ENCODE peak calls at places on chromosomes 6 and 20, in seven cellular contexts. One of them, this sample, is unnamed.

GRCh38 chr6:111892431-111892830 is 19.2 kb upstream of the FYN start:
- DNase-seq in CD8-positive, alpha-beta T cell: no peak
- DNase-seq in posterior cingulate gyrus: no peak
- DNase-seq in AG09319: no peak
- DNase-seq in activated naive CD4-positive, alpha-beta T cell treated with anti-CD3 and anti-CD28 coated beads for 36 hours: no peak
- DNase-seq in NCI-H510A: no peak
- DNase-seq in stimulated activated CD4-positive, alpha-beta T cell treated with anti-CD3 and anti-CD28 coated beads, Interleukin-2, amount 100 ng/mL, for 24 hours: no peak
- DNase-seq in this sample: no peak

GRCh38 chr6:169249057-169249456 is 4.6 kb downstream of the THBS2 start:
- DNase-seq in CD8-positive, alpha-beta T cell: no peak
- DNase-seq in posterior cingulate gyrus: no peak
- DNase-seq in AG09319: no peak
- DNase-seq in activated naive CD4-positive, alpha-beta T cell treated with anti-CD3 and anti-CD28 coated beads for 36 hours: no peak
- DNase-seq in NCI-H510A: no peak
- DNase-seq in stimulated activated CD4-positive, alpha-beta T cell treated with anti-CD3 and anti-CD28 coated beads, Interleukin-2, amount 100 ng/mL, for 24 hours: no peak
- DNase-seq in this sample: no peak

GRCh38 chr6:130783416-130784107 is 43.6 kb upstream of the SMLR1 start:
- DNase-seq in CD8-positive, alpha-beta T cell: no peak
- DNase-seq in posterior cingulate gyrus: no peak
- DNase-seq in AG09319: no peak
- DNase-seq in activated naive CD4-positive, alpha-beta T cell treated with anti-CD3 and anti-CD28 coated beads for 36 hours: no peak
- DNase-seq in NCI-H510A: no peak
- DNase-seq in stimulated activated CD4-positive, alpha-beta T cell treated with anti-CD3 and anti-CD28 coated beads, Interleukin-2, amount 100 ng/mL, for 24 hours: no peak
- DNase-seq in this sample: no peak

GRCh38 chr20:47568837-47569410 is 67.2 kb downstream of the NCOA3 start:
- DNase-seq in CD8-positive, alpha-beta T cell: no peak
- DNase-seq in posterior cingulate gyrus: no peak
- DNase-seq in AG09319: no peak
- DNase-seq in activated naive CD4-positive, alpha-beta T cell treated with anti-CD3 and anti-CD28 coated beads for 36 hours: no peak
- DNase-seq in NCI-H510A: no peak
- DNase-seq in stimulated activated CD4-positive, alpha-beta T cell treated with anti-CD3 and anti-CD28 coated beads, Interleukin-2, amount 100 ng/mL, for 24 hours: no peak
- DNase-seq in this sample: no peak

GRCh38 chr6:70241031-70241430 is 61.9 kb downstream of the COL9A1 start:
- DNase-seq in CD8-positive, alpha-beta T cell: no peak
- DNase-seq in posterior cingulate gyrus: no peak
- DNase-seq in AG09319: no peak
- DNase-seq in activated naive CD4-positive, alpha-beta T cell treated with anti-CD3 and anti-CD28 coated beads for 36 hours: no peak
- DNase-seq in NCI-H510A: peak; percentile 4
- DNase-seq in stimulated activated CD4-positive, alpha-beta T cell treated with anti-CD3 and anti-CD28 coated beads, Interleukin-2, amount 100 ng/mL, for 24 hours: no peak
- DNase-seq in this sample: no peak

GRCh38 chr6:123402052-123402451 is 234.7 kb downstream of the TRDN start:
- DNase-seq in CD8-positive, alpha-beta T cell: no peak
- DNase-seq in posterior cingulate gyrus: no peak
- DNase-seq in AG09319: no peak
- DNase-seq in activated naive CD4-positive, alpha-beta T cell treated with anti-CD3 and anti-CD28 coated beads for 36 hours: no peak
- DNase-seq in NCI-H510A: no peak
- DNase-seq in stimulated activated CD4-positive, alpha-beta T cell treated with anti-CD3 and anti-CD28 coated beads, Interleukin-2, amount 100 ng/mL, for 24 hours: no peak
- DNase-seq in this sample: no peak

GRCh38 chr6:47852727-47853126 is 70.9 kb downstream of the OPN5 start:
- DNase-seq in CD8-positive, alpha-beta T cell: no peak
- DNase-seq in posterior cingulate gyrus: no peak
- DNase-seq in AG09319: no peak
- DNase-seq in activated naive CD4-positive, alpha-beta T cell treated with anti-CD3 and anti-CD28 coated beads for 36 hours: no peak
- DNase-seq in NCI-H510A: peak; percentile 59
- DNase-seq in stimulated activated CD4-positive, alpha-beta T cell treated with anti-CD3 and anti-CD28 coated beads, Interleukin-2, amount 100 ng/mL, for 24 hours: no peak
- DNase-seq in this sample: no peak

GRCh38 chr6:132136976-132137375 is 185.8 kb upstream of the CCN2 start:
- DNase-seq in CD8-positive, alpha-beta T cell: no peak
- DNase-seq in posterior cingulate gyrus: no peak
- DNase-seq in AG09319: no peak
- DNase-seq in activated naive CD4-positive, alpha-beta T cell treated with anti-CD3 and anti-CD28 coated beads for 36 hours: no peak
- DNase-seq in NCI-H510A: no peak
- DNase-seq in stimulated activated CD4-positive, alpha-beta T cell treated with anti-CD3 and anti-CD28 coated beads, Interleukin-2, amount 100 ng/mL, for 24 hours: no peak
- DNase-seq in this sample: no peak

GRCh38 chr6:148348335-148348734 is 5.7 kb downstream of the SASH1 start:
- DNase-seq in CD8-positive, alpha-beta T cell: no peak
- DNase-seq in posterior cingulate gyrus: no peak
- DNase-seq in AG09319: no peak
- DNase-seq in activated naive CD4-positive, alpha-beta T cell treated with anti-CD3 and anti-CD28 coated beads for 36 hours: no peak
- DNase-seq in NCI-H510A: no peak
- DNase-seq in stimulated activated CD4-positive, alpha-beta T cell treated with anti-CD3 and anti-CD28 coated beads, Interleukin-2, amount 100 ng/mL, for 24 hours: no peak
- DNase-seq in this sample: no peak

GRCh38 chr6:131764350-131764749 is 43.5 kb upstream of the ENPP1 start:
- DNase-seq in CD8-positive, alpha-beta T cell: no peak
- DNase-seq in posterior cingulate gyrus: no peak
- DNase-seq in AG09319: no peak
- DNase-seq in activated naive CD4-positive, alpha-beta T cell treated with anti-CD3 and anti-CD28 coated beads for 36 hours: no peak
- DNase-seq in NCI-H510A: no peak
- DNase-seq in stimulated activated CD4-positive, alpha-beta T cell treated with anti-CD3 and anti-CD28 coated beads, Interleukin-2, amount 100 ng/mL, for 24 hours: no peak
- DNase-seq in this sample: no peak

GRCh38 chr20:6034134-6034969 is 19.5 kb downstream of the LRRN4 start:
- DNase-seq in CD8-positive, alpha-beta T cell: no peak
- DNase-seq in posterior cingulate gyrus: no peak
- DNase-seq in AG09319: no peak
- DNase-seq in activated naive CD4-positive, alpha-beta T cell treated with anti-CD3 and anti-CD28 coated beads for 36 hours: no peak
- DNase-seq in NCI-H510A: no peak
- DNase-seq in stimulated activated CD4-positive, alpha-beta T cell treated with anti-CD3 and anti-CD28 coated beads, Interleukin-2, amount 100 ng/mL, for 24 hours: no peak
- DNase-seq in this sample: no peak

GRCh38 chr6:37830225-37830624 is 10.7 kb downstream of the ZFAND3 start:
- DNase-seq in CD8-positive, alpha-beta T cell: no peak
- DNase-seq in posterior cingulate gyrus: no peak
- DNase-seq in AG09319: no peak
- DNase-seq in activated naive CD4-positive, alpha-beta T cell treated with anti-CD3 and anti-CD28 coated beads for 36 hours: no peak
- DNase-seq in NCI-H510A: no peak
- DNase-seq in stimulated activated CD4-positive, alpha-beta T cell treated with anti-CD3 and anti-CD28 coated beads, Interleukin-2, amount 100 ng/mL, for 24 hours: no peak
- DNase-seq in this sample: no peak

GRCh38 chr6:168956884-168957730 is 296.5 kb downstream of the THBS2 start:
- DNase-seq in CD8-positive, alpha-beta T cell: peak; percentile 44
- DNase-seq in posterior cingulate gyrus: peak; percentile 92
- DNase-seq in AG09319: peak; percentile 66
- DNase-seq in activated naive CD4-positive, alpha-beta T cell treated with anti-CD3 and anti-CD28 coated beads for 36 hours: peak; percentile 68
- DNase-seq in NCI-H510A: peak; percentile 36
- DNase-seq in stimulated activated CD4-positive, alpha-beta T cell treated with anti-CD3 and anti-CD28 coated beads, Interleukin-2, amount 100 ng/mL, for 24 hours: peak; percentile 34
- DNase-seq in this sample: peak; percentile 7

GRCh38 chr6:41577865-41578713 is 31.9 kb downstream of the FOXP4 start:
- DNase-seq in CD8-positive, alpha-beta T cell: no peak
- DNase-seq in posterior cingulate gyrus: no peak
- DNase-seq in AG09319: no peak
- DNase-seq in activated naive CD4-positive, alpha-beta T cell treated with anti-CD3 and anti-CD28 coated beads for 36 hours: no peak
- DNase-seq in NCI-H510A: peak; percentile 94
- DNase-seq in stimulated activated CD4-positive, alpha-beta T cell treated with anti-CD3 and anti-CD28 coated beads, Interleukin-2, amount 100 ng/mL, for 24 hours: no peak
- DNase-seq in this sample: no peak

GRCh38 chr6:30348957-30349356 is 4.0 kb downstream of the RPP21 start:
- DNase-seq in CD8-positive, alpha-beta T cell: no peak
- DNase-seq in posterior cingulate gyrus: no peak
- DNase-seq in AG09319: no peak
- DNase-seq in activated naive CD4-positive, alpha-beta T cell treated with anti-CD3 and anti-CD28 coated beads for 36 hours: no peak
- DNase-seq in NCI-H510A: no peak
- DNase-seq in stimulated activated CD4-positive, alpha-beta T cell treated with anti-CD3 and anti-CD28 coated beads, Interleukin-2, amount 100 ng/mL, for 24 hours: no peak
- DNase-seq in this sample: no peak

GRCh38 chr6:160739955-160740354 is 37.9 kb downstream of the PLG start:
- DNase-seq in CD8-positive, alpha-beta T cell: no peak
- DNase-seq in posterior cingulate gyrus: no peak
- DNase-seq in AG09319: no peak
- DNase-seq in activated naive CD4-positive, alpha-beta T cell treated with anti-CD3 and anti-CD28 coated beads for 36 hours: no peak
- DNase-seq in NCI-H510A: no peak
- DNase-seq in stimulated activated CD4-positive, alpha-beta T cell treated with anti-CD3 and anti-CD28 coated beads, Interleukin-2, amount 100 ng/mL, for 24 hours: no peak
- DNase-seq in this sample: no peak